ENCODE peak calls at places on chromosomes 6 and 20, in nine cellular contexts. S, Y, H, Z, L, R, W, A and U are unnamed samples.

GRCh38 chr6:43283905-43284304 is 14.2 kb upstream of the SLC22A7 start:
- DNase-seq in S (no peak), Y (no peak), H (no peak), Z (no peak), L (no peak), R (no peak), W (no peak), A (no peak), U (no peak)

GRCh38 chr6:102812242-102812641 is 1418.7 kb downstream of the GRIK2 start:
- DNase-seq in S (no peak), Y (peak), H (no peak), Z (no peak), L (no peak), R (no peak), W (no peak), A (no peak), U (no peak)

GRCh38 chr20:6959900-6960312 is 192.4 kb downstream of the BMP2 start:
- DNase-seq in S (no peak), Y (no peak), H (no peak), Z (peak), L (no peak), R (no peak), W (no peak), A (no peak), U (no peak)

GRCh38 chr6:119197271-119197670 is 118.8 kb upstream of the FAM184A start:
- DNase-seq in S (no peak), Y (peak), H (no peak), Z (no peak), L (no peak), R (no peak), W (no peak), A (no peak), U (no peak)

GRCh38 chr6:123829302-123829953 is 25.8 kb downstream of the NKAIN2 start:
- DNase-seq in S (no peak), Y (peak), H (no peak), Z (peak), L (no peak), R (no peak), W (no peak), A (no peak), U (no peak)

GRCh38 chr20:25076731-25077609 is 5.0 kb downstream of the VSX1 start:
- DNase-seq in S (no peak), Y (peak), H (no peak), Z (no peak), L (peak), R (no peak), W (peak), A (no peak), U (no peak)

GRCh38 chr6:169288591-169288990 is 34.9 kb upstream of the THBS2 start:
- DNase-seq in S (no peak), Y (peak), H (no peak), Z (peak), L (no peak), R (no peak), W (no peak), A (no peak), U (no peak)

GRCh38 chr6:14765106-14765505 is 480.8 kb upstream of the JARID2 start:
- DNase-seq in S (no peak), Y (peak), H (no peak), Z (peak), L (no peak), R (no peak), W (no peak), A (no peak), U (no peak)

GRCh38 chr6:141463237-141463977 is 669.3 kb upstream of the GJE1 start:
- DNase-seq in S (no peak), Y (peak), H (no peak), Z (peak), L (no peak), R (no peak), W (no peak), A (no peak), U (no peak)

GRCh38 chr20:21090112-21090737 is 15.9 kb downstream of the LINC00237 start:
- DNase-seq in S (no peak), Y (no peak), H (no peak), Z (no peak), L (no peak), R (no peak), W (no peak), A (no peak), U (no peak)

GRCh38 chr20:37627060-37627766 is 66.6 kb upstream of the CTNNBL1 start:
- DNase-seq in S (no peak), Y (peak), H (peak), Z (peak), L (no peak), R (no peak), W (peak), A (peak), U (no peak)

GRCh38 chr6:105985816-105986632 is 100.1 kb upstream of the PRDM1 start:
- DNase-seq in S (no peak), Y (no peak), H (peak), Z (no peak), L (no peak), R (peak), W (no peak), A (peak), U (no peak)

GRCh38 chr20:38007526-38007925 is 25.7 kb downstream of the TTI1 start:
- DNase-seq in S (no peak), Y (no peak), H (no peak), Z (no peak), L (no peak), R (no peak), W (no peak), A (no peak), U (no peak)